ENCODE peak calls at places on chromosomes 12 and 14, in four cellular contexts. One of them, this sample, is unnamed.

GRCh38 chr14:26966942-26967341 is 369.1 kb upstream of the NOVA1 start:
- DNase-seq in SK-N-SH: no peak
- DNase-seq in H1: no peak
- DNase-seq in K562: no peak
- DNase-seq in this sample: no peak

GRCh38 chr14:32900602-32901001 is 38.1 kb upstream of the NPAS3 start:
- DNase-seq in SK-N-SH: no peak
- DNase-seq in H1: no peak
- DNase-seq in K562: no peak
- DNase-seq in this sample: no peak

GRCh38 chr12:127628655-127629054 is 638.3 kb upstream of the TMEM132C start:
- DNase-seq in SK-N-SH: no peak
- DNase-seq in H1: no peak
- DNase-seq in K562: no peak
- DNase-seq in this sample: no peak

GRCh38 chr12:33484161-33484560 is 44.5 kb upstream of the SYT10 start:
- DNase-seq in SK-N-SH: no peak
- DNase-seq in H1: no peak
- DNase-seq in K562: no peak
- DNase-seq in this sample: no peak

GRCh38 chr12:4441355-4442330 is 4.0 kb downstream of the FGF6 start:
- DNase-seq in SK-N-SH: peak
- DNase-seq in H1: peak
- DNase-seq in K562: no peak
- DNase-seq in this sample: no peak

GRCh38 chr14:34181308-34181707 is 230.4 kb upstream of the EGLN3 start:
- DNase-seq in SK-N-SH: no peak
- DNase-seq in H1: no peak
- DNase-seq in K562: no peak
- DNase-seq in this sample: no peak

GRCh38 chr14:68807148-68807600 is 14.3 kb upstream of the ZFP36L1 start:
- DNase-seq in SK-N-SH: peak
- DNase-seq in H1: peak
- DNase-seq in K562: peak
- DNase-seq in this sample: no peak

GRCh38 chr12:85527192-85527591 is 247.2 kb downstream of the ALX1 start:
- DNase-seq in SK-N-SH: no peak
- DNase-seq in H1: no peak
- DNase-seq in K562: no peak
- DNase-seq in this sample: no peak

GRCh38 chr12:127108360-127109215 is 1158.4 kb upstream of the TMEM132C start:
- DNase-seq in SK-N-SH: peak
- DNase-seq in H1: peak
- DNase-seq in K562: peak
- DNase-seq in this sample: peak

GRCh38 chr12:22437031-22437806 is 102.7 kb upstream of the ST8SIA1 start:
- DNase-seq in SK-N-SH: no peak
- DNase-seq in H1: no peak
- DNase-seq in K562: no peak
- DNase-seq in this sample: no peak

GRCh38 chr12:129381717-129382116 is 522.1 kb downstream of the TMEM132D start:
- DNase-seq in SK-N-SH: no peak
- DNase-seq in H1: no peak
- DNase-seq in K562: no peak
- DNase-seq in this sample: no peak

GRCh38 chr12:76569685-76570604 is 10.4 kb upstream of the OSBPL8 start:
- DNase-seq in SK-N-SH: no peak
- DNase-seq in H1: no peak
- DNase-seq in K562: no peak
- DNase-seq in this sample: no peak

GRCh38 chr12:117444781-117445180 is 83.4 kb upstream of the NOS1 start:
- DNase-seq in SK-N-SH: no peak
- DNase-seq in H1: no peak
- DNase-seq in K562: no peak
- DNase-seq in this sample: no peak
- TF ChIP-seq TEAD4 in SK-N-SH: no peak
- TF ChIP-seq TEAD4 in H1: no peak
- TF ChIP-seq TEAD4 in K562: no peak
- TF ChIP-seq TEAD4 in this sample: no peak

GRCh38 chr14:35347323-35348043 is 55.3 kb downstream of the PSMA6 start:
- DNase-seq in SK-N-SH: peak
- DNase-seq in H1: peak
- DNase-seq in K562: no peak
- DNase-seq in this sample: peak
- TF ChIP-seq TEAD4 in SK-N-SH: no peak
- TF ChIP-seq TEAD4 in H1: no peak
- TF ChIP-seq TEAD4 in K562: no peak
- TF ChIP-seq TEAD4 in this sample: no peak

GRCh38 chr12:110742718-110743570 is at the start of gene PPP1CC:
- DNase-seq in SK-N-SH: peak
- DNase-seq in H1: peak
- DNase-seq in K562: peak
- DNase-seq in this sample: peak

GRCh38 chr12:110741795-110742717 is 635 bp downstream of the PPP1CC start:
- DNase-seq in SK-N-SH: peak
- DNase-seq in H1: no peak
- DNase-seq in K562: peak
- DNase-seq in this sample: peak

GRCh38 chr12:110744697-110745264 is 2.1 kb upstream of the PPP1CC start:
- DNase-seq in SK-N-SH: peak
- DNase-seq in H1: no peak
- DNase-seq in K562: no peak
- DNase-seq in this sample: no peak

GRCh38 chr12:110744176-110744575 is 1.5 kb upstream of the PPP1CC start:
- DNase-seq in SK-N-SH: no peak
- DNase-seq in H1: no peak
- DNase-seq in K562: no peak
- DNase-seq in this sample: no peak

GRCh38 chr12:110743571-110744093 is 941 bp upstream of the PPP1CC start:
- DNase-seq in SK-N-SH: peak
- DNase-seq in H1: peak
- DNase-seq in K562: peak
- DNase-seq in this sample: peak
- TF ChIP-seq TEAD4 in SK-N-SH: no peak
- TF ChIP-seq TEAD4 in H1: no peak
- TF ChIP-seq TEAD4 in K562: no peak
- TF ChIP-seq TEAD4 in this sample: no peak

GRCh38 chr12:119713551-119714031 is 45.7 kb downstream of the PRKAB1 start:
- DNase-seq in SK-N-SH: no peak
- DNase-seq in H1: no peak
- DNase-seq in K562: no peak
- DNase-seq in this sample: no peak

GRCh38 chr12:119712721-119713120 is 44.8 kb downstream of the PRKAB1 start:
- DNase-seq in SK-N-SH: no peak
- DNase-seq in H1: no peak
- DNase-seq in K562: no peak
- DNase-seq in this sample: no peak

GRCh38 chr12:119718141-119718540 is 50.2 kb downstream of the PRKAB1 start:
- DNase-seq in SK-N-SH: no peak
- DNase-seq in H1: no peak
- DNase-seq in K562: no peak
- DNase-seq in this sample: no peak

GRCh38 chr12:119714614-119715267 is 46.8 kb downstream of the PRKAB1 start:
- DNase-seq in SK-N-SH: no peak
- DNase-seq in H1: no peak
- DNase-seq in K562: no peak
- DNase-seq in this sample: no peak

DNA sequence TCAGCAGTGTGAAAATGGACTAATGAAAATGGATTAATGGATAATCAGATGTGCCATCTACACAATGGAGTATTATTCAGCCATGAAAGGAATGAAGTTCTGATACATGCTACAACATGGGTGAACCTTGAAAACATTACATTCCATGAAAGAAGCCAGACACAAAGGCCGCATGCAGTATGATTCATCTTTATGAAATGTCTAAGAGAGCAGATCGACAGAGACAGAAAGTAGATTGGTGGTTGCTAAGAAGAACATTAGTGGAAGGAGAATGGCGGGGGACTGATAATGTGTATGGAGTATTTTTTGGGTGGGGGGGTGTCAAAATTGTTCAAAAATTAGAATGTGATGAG is 47.3 kb downstream of the PRKAB1 start:
- DNase-seq in SK-N-SH: no peak
- DNase-seq in H1: no peak
- DNase-seq in K562: no peak
- DNase-seq in this sample: no peak
- TF ChIP-seq TEAD4 in SK-N-SH: no peak
- TF ChIP-seq TEAD4 in H1: no peak
- TF ChIP-seq TEAD4 in K562: no peak
- TF ChIP-seq TEAD4 in this sample: no peak

DNA sequence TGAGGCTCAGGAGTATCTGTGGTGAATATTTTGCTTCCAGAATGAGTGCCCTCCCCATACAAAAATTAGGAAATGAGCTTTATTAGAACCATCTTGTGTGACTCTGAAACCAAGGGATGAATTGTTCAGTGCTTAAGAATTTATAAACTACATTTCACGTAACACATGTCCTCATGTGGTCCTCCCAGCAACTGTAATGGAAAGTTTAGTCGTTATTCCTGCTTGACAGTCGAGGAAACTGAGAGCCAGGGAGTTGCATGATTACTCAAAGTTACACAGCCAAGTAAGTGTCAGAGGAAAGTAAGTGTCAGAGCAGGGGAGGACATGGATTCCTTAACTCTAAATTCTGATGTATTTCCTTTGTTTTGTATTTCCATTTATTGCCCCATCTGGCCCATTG is 453.9 kb downstream of the FUT8 start:
- DNase-seq in SK-N-SH: no peak
- DNase-seq in H1: no peak
- DNase-seq in K562: no peak
- DNase-seq in this sample: no peak
- TF ChIP-seq TEAD4 in SK-N-SH: no peak
- TF ChIP-seq TEAD4 in H1: no peak
- TF ChIP-seq TEAD4 in K562: no peak
- TF ChIP-seq TEAD4 in this sample: no peak

GRCh38 chr14:99936056-99936455 is 129.2 kb upstream of the EVL start:
- DNase-seq in SK-N-SH: no peak
- DNase-seq in H1: no peak
- DNase-seq in K562: no peak
- DNase-seq in this sample: no peak

GRCh38 chr14:99938896-99939295 is 126.3 kb upstream of the EVL start:
- DNase-seq in SK-N-SH: no peak
- DNase-seq in H1: no peak
- DNase-seq in K562: no peak
- DNase-seq in this sample: no peak

GRCh38 chr14:99936738-99937474 is 128.3 kb upstream of the EVL start:
- DNase-seq in SK-N-SH: no peak
- DNase-seq in H1: no peak
- DNase-seq in K562: no peak
- DNase-seq in this sample: no peak

GRCh38 chr14:99938376-99938775 is 126.8 kb upstream of the EVL start:
- DNase-seq in SK-N-SH: no peak
- DNase-seq in H1: no peak
- DNase-seq in K562: no peak
- DNase-seq in this sample: peak

GRCh38 chr14:99937475-99938244 is 127.6 kb upstream of the EVL start:
- DNase-seq in SK-N-SH: no peak
- DNase-seq in H1: no peak
- DNase-seq in K562: no peak
- DNase-seq in this sample: no peak
- TF ChIP-seq TEAD4 in SK-N-SH: no peak
- TF ChIP-seq TEAD4 in H1: no peak
- TF ChIP-seq TEAD4 in K562: no peak
- TF ChIP-seq TEAD4 in this sample: no peak

GRCh38 chr14:53547593-53547992 is 394.5 kb upstream of the DDHD1 start:
- DNase-seq in SK-N-SH: no peak
- DNase-seq in H1: no peak
- DNase-seq in K562: no peak
- DNase-seq in this sample: no peak
- TF ChIP-seq TEAD4 in SK-N-SH: no peak
- TF ChIP-seq TEAD4 in H1: no peak
- TF ChIP-seq TEAD4 in K562: no peak
- TF ChIP-seq TEAD4 in this sample: no peak

GRCh38 chr14:51167587-51168219 is 72.3 kb upstream of the TMX1 start:
- DNase-seq in SK-N-SH: no peak
- DNase-seq in H1: no peak
- DNase-seq in K562: no peak
- DNase-seq in this sample: no peak
- TF ChIP-seq TEAD4 in SK-N-SH: no peak
- TF ChIP-seq TEAD4 in H1: no peak
- TF ChIP-seq TEAD4 in K562: no peak
- TF ChIP-seq TEAD4 in this sample: no peak

DNA sequence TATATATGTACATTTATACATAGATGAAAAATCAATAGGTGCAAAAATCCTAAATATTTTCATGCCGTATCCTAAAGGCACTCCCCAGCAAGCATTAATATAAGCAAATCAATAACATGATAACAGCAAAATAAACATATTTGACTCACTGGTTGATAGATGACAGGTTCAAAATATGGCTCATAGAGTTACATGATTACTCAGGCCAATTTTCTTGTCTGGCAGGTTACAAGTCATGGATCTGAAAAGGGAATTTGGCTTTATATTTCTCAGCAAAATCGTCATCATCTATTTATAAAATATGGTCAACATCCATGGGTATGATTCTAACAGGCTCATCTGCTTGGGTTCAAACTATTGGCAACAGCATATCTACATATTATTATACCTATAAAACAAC is 34.9 kb upstream of the SYT1 start:
- DNase-seq in SK-N-SH: no peak
- DNase-seq in H1: no peak
- DNase-seq in K562: no peak
- DNase-seq in this sample: no peak
- TF ChIP-seq TEAD4 in SK-N-SH: no peak
- TF ChIP-seq TEAD4 in H1: no peak
- TF ChIP-seq TEAD4 in K562: no peak
- TF ChIP-seq TEAD4 in this sample: no peak

GRCh38 chr14:30417999-30418398 is 141.0 kb upstream of the G2E3 start:
- DNase-seq in SK-N-SH: no peak
- DNase-seq in H1: no peak
- DNase-seq in K562: no peak
- DNase-seq in this sample: no peak

GRCh38 chr14:30420489-30420888 is 138.5 kb upstream of the G2E3 start:
- DNase-seq in SK-N-SH: no peak
- DNase-seq in H1: no peak
- DNase-seq in K562: no peak
- DNase-seq in this sample: no peak

GRCh38 chr14:30419037-30419436 is 139.9 kb upstream of the G2E3 start:
- DNase-seq in SK-N-SH: no peak
- DNase-seq in H1: no peak
- DNase-seq in K562: no peak
- DNase-seq in this sample: no peak

GRCh38 chr14:30417121-30417520 is 141.8 kb upstream of the G2E3 start:
- DNase-seq in SK-N-SH: no peak
- DNase-seq in H1: no peak
- DNase-seq in K562: no peak
- DNase-seq in this sample: no peak
- TF ChIP-seq TEAD4 in SK-N-SH: no peak
- TF ChIP-seq TEAD4 in H1: no peak
- TF ChIP-seq TEAD4 in K562: no peak
- TF ChIP-seq TEAD4 in this sample: no peak

This sample was measured in WTC11.